ENCODE peak calls at places on chromosomes 11 and 22, in eight cellular contexts. One of them, this sample, is unnamed.
A peak's percentile ranks its signal among the peaks of the same experiment; 100 is the strongest.

GRCh38 chr11:65262381-65262680 is 569 bp downstream of the POLA2 start:
- DNase-seq in SK-N-SH: no peak
- DNase-seq in activated naive CD4-positive, alpha-beta T cell treated with anti-CD3 and anti-CD28 coated beads, Interleukin-2, amount 10 ng/mL, durations not matched to agents 7 days and 5 days: no peak
- DNase-seq in neural crest cell: no peak
- DNase-seq in GM03348: no peak
- DNase-seq in EH: peak; percentile 61
- DNase-seq in activated CD4-positive, alpha-beta T cell treated with anti-CD3 and anti-CD28 coated beads for 24 hours: no peak
- DNase-seq in ecto neural progenitor cell: no peak
- DNase-seq in this sample: no peak

GRCh38 chr22:31148953-31149627 is 8.8 kb upstream of the PLA2G3 start:
- DNase-seq in EH: peak; percentile 84
- DNase-seq in activated naive CD4-positive, alpha-beta T cell treated with anti-CD3 and anti-CD28 coated beads, Interleukin-2, amount 10 ng/mL, durations not matched to agents 7 days and 5 days: peak; percentile 55
- DNase-seq in activated CD4-positive, alpha-beta T cell treated with anti-CD3 and anti-CD28 coated beads for 24 hours: no peak
- DNase-seq in neural crest cell: peak; percentile 59
- DNase-seq in SK-N-SH: peak; percentile 88
- DNase-seq in ecto neural progenitor cell: peak; percentile 82
- DNase-seq in GM03348: peak; percentile 91
- DNase-seq in this sample: peak; percentile 39

GRCh38 chr11:92717240-92717639 is 252.2 kb upstream of the MTNR1B start:
- DNase-seq in EH: no peak
- DNase-seq in SK-N-SH: no peak
- DNase-seq in activated CD4-positive, alpha-beta T cell treated with anti-CD3 and anti-CD28 coated beads for 24 hours: no peak
- DNase-seq in activated naive CD4-positive, alpha-beta T cell treated with anti-CD3 and anti-CD28 coated beads, Interleukin-2, amount 10 ng/mL, durations not matched to agents 7 days and 5 days: no peak
- DNase-seq in GM03348: no peak
- DNase-seq in neural crest cell: no peak
- DNase-seq in ecto neural progenitor cell: no peak
- DNase-seq in this sample: no peak

GRCh38 chr22:31082606-31083376 is 1.7 kb downstream of the SMTN start:
- DNase-seq in activated CD4-positive, alpha-beta T cell treated with anti-CD3 and anti-CD28 coated beads for 24 hours: peak; percentile 45
- DNase-seq in GM03348: peak; percentile 88
- DNase-seq in SK-N-SH: peak; percentile 58
- DNase-seq in neural crest cell: no peak
- DNase-seq in activated naive CD4-positive, alpha-beta T cell treated with anti-CD3 and anti-CD28 coated beads, Interleukin-2, amount 10 ng/mL, durations not matched to agents 7 days and 5 days: peak; percentile 75
- DNase-seq in EH: peak; percentile 76
- DNase-seq in ecto neural progenitor cell: peak; percentile 71
- DNase-seq in this sample: peak; percentile 17

GRCh38 chr11:67665537-67666302 is 8.7 kb downstream of the ALDH3B2 start:
- DNase-seq in SK-N-SH: peak; percentile 48
- DNase-seq in ecto neural progenitor cell: no peak
- DNase-seq in GM03348: peak; percentile 8
- DNase-seq in activated CD4-positive, alpha-beta T cell treated with anti-CD3 and anti-CD28 coated beads for 24 hours: no peak
- DNase-seq in activated naive CD4-positive, alpha-beta T cell treated with anti-CD3 and anti-CD28 coated beads, Interleukin-2, amount 10 ng/mL, durations not matched to agents 7 days and 5 days: no peak
- DNase-seq in neural crest cell: no peak
- DNase-seq in EH: no peak
- DNase-seq in this sample: no peak

GRCh38 chr22:24305260-24305692 is 34.6 kb downstream of the SPECC1L start:
- DNase-seq in activated naive CD4-positive, alpha-beta T cell treated with anti-CD3 and anti-CD28 coated beads, Interleukin-2, amount 10 ng/mL, durations not matched to agents 7 days and 5 days: no peak
- DNase-seq in ecto neural progenitor cell: no peak
- DNase-seq in neural crest cell: no peak
- DNase-seq in SK-N-SH: no peak
- DNase-seq in GM03348: peak; percentile 33
- DNase-seq in activated CD4-positive, alpha-beta T cell treated with anti-CD3 and anti-CD28 coated beads for 24 hours: no peak
- DNase-seq in EH: peak; percentile 33
- DNase-seq in this sample: no peak

GRCh38 chr22:43919106-43919965 is 4.3 kb upstream of the PNPLA3 start:
- DNase-seq in activated naive CD4-positive, alpha-beta T cell treated with anti-CD3 and anti-CD28 coated beads, Interleukin-2, amount 10 ng/mL, durations not matched to agents 7 days and 5 days: no peak
- DNase-seq in activated CD4-positive, alpha-beta T cell treated with anti-CD3 and anti-CD28 coated beads for 24 hours: no peak
- DNase-seq in EH: peak; percentile 69
- DNase-seq in SK-N-SH: peak; percentile 12
- DNase-seq in ecto neural progenitor cell: no peak
- DNase-seq in GM03348: peak; percentile 64
- DNase-seq in neural crest cell: no peak
- DNase-seq in this sample: no peak

GRCh38 chr11:8242480-8243280 is 21.0 kb downstream of the LMO1 start:
- DNase-seq in ecto neural progenitor cell: no peak
- DNase-seq in EH: no peak
- DNase-seq in activated naive CD4-positive, alpha-beta T cell treated with anti-CD3 and anti-CD28 coated beads, Interleukin-2, amount 10 ng/mL, durations not matched to agents 7 days and 5 days: no peak
- DNase-seq in GM03348: no peak
- DNase-seq in activated CD4-positive, alpha-beta T cell treated with anti-CD3 and anti-CD28 coated beads for 24 hours: no peak
- DNase-seq in neural crest cell: no peak
- DNase-seq in SK-N-SH: peak; percentile 65
- DNase-seq in this sample: no peak

GRCh38 chr22:28728621-28729313 is 12.9 kb downstream of the CHEK2 start:
- DNase-seq in activated CD4-positive, alpha-beta T cell treated with anti-CD3 and anti-CD28 coated beads for 24 hours: no peak
- DNase-seq in GM03348: no peak
- DNase-seq in ecto neural progenitor cell: no peak
- DNase-seq in activated naive CD4-positive, alpha-beta T cell treated with anti-CD3 and anti-CD28 coated beads, Interleukin-2, amount 10 ng/mL, durations not matched to agents 7 days and 5 days: no peak
- DNase-seq in SK-N-SH: no peak
- DNase-seq in EH: no peak
- DNase-seq in neural crest cell: no peak
- DNase-seq in this sample: no peak

GRCh38 chr22:45179276-45180049 is 15.7 kb downstream of the NUP50 start:
- DNase-seq in neural crest cell: no peak
- DNase-seq in GM03348: no peak
- DNase-seq in ecto neural progenitor cell: no peak
- DNase-seq in SK-N-SH: no peak
- DNase-seq in activated naive CD4-positive, alpha-beta T cell treated with anti-CD3 and anti-CD28 coated beads, Interleukin-2, amount 10 ng/mL, durations not matched to agents 7 days and 5 days: peak; percentile 57
- DNase-seq in EH: no peak
- DNase-seq in activated CD4-positive, alpha-beta T cell treated with anti-CD3 and anti-CD28 coated beads for 24 hours: no peak
- DNase-seq in this sample: no peak

GRCh38 chr22:23882370-23882769 is 11.8 kb upstream of the MIF start:
- DNase-seq in GM03348: no peak
- DNase-seq in activated CD4-positive, alpha-beta T cell treated with anti-CD3 and anti-CD28 coated beads for 24 hours: no peak
- DNase-seq in neural crest cell: no peak
- DNase-seq in EH: no peak
- DNase-seq in activated naive CD4-positive, alpha-beta T cell treated with anti-CD3 and anti-CD28 coated beads, Interleukin-2, amount 10 ng/mL, durations not matched to agents 7 days and 5 days: no peak
- DNase-seq in SK-N-SH: no peak
- DNase-seq in ecto neural progenitor cell: no peak
- DNase-seq in this sample: no peak

GRCh38 chr22:23404689-23405365 is 175.3 kb downstream of the IGLL1 start:
- DNase-seq in activated naive CD4-positive, alpha-beta T cell treated with anti-CD3 and anti-CD28 coated beads, Interleukin-2, amount 10 ng/mL, durations not matched to agents 7 days and 5 days: peak; percentile 42
- DNase-seq in EH: peak; percentile 65
- DNase-seq in GM03348: no peak
- DNase-seq in neural crest cell: no peak
- DNase-seq in SK-N-SH: no peak
- DNase-seq in activated CD4-positive, alpha-beta T cell treated with anti-CD3 and anti-CD28 coated beads for 24 hours: no peak
- DNase-seq in ecto neural progenitor cell: peak; percentile 60
- DNase-seq in this sample: no peak

GRCh38 chr11:93407777-93408401 is 77.3 kb downstream of the DEUP1 start:
- DNase-seq in activated naive CD4-positive, alpha-beta T cell treated with anti-CD3 and anti-CD28 coated beads, Interleukin-2, amount 10 ng/mL, durations not matched to agents 7 days and 5 days: no peak
- DNase-seq in neural crest cell: no peak
- DNase-seq in activated CD4-positive, alpha-beta T cell treated with anti-CD3 and anti-CD28 coated beads for 24 hours: no peak
- DNase-seq in SK-N-SH: no peak
- DNase-seq in GM03348: no peak
- DNase-seq in EH: no peak
- DNase-seq in ecto neural progenitor cell: no peak
- DNase-seq in this sample: no peak

GRCh38 chr22:24207264-24208011 is 26.2 kb downstream of the SUSD2 start:
- DNase-seq in GM03348: no peak
- DNase-seq in ecto neural progenitor cell: no peak
- DNase-seq in activated CD4-positive, alpha-beta T cell treated with anti-CD3 and anti-CD28 coated beads for 24 hours: no peak
- DNase-seq in EH: peak; percentile 56
- DNase-seq in neural crest cell: no peak
- DNase-seq in activated naive CD4-positive, alpha-beta T cell treated with anti-CD3 and anti-CD28 coated beads, Interleukin-2, amount 10 ng/mL, durations not matched to agents 7 days and 5 days: no peak
- DNase-seq in SK-N-SH: no peak
- DNase-seq in this sample: no peak

GRCh38 chr11:31779268-31779879 is 31.7 kb downstream of the PAX6 start:
- DNase-seq in EH: peak; percentile 79
- DNase-seq in activated naive CD4-positive, alpha-beta T cell treated with anti-CD3 and anti-CD28 coated beads, Interleukin-2, amount 10 ng/mL, durations not matched to agents 7 days and 5 days: no peak
- DNase-seq in ecto neural progenitor cell: no peak
- DNase-seq in GM03348: peak; percentile 55
- DNase-seq in neural crest cell: no peak
- DNase-seq in activated CD4-positive, alpha-beta T cell treated with anti-CD3 and anti-CD28 coated beads for 24 hours: no peak
- DNase-seq in SK-N-SH: no peak
- DNase-seq in this sample: no peak

GRCh38 chr11:112174789-112175595 is at the start of gene BCO2:
- DNase-seq in GM03348: peak; percentile 72
- DNase-seq in neural crest cell: peak; percentile 66
- DNase-seq in EH: peak; percentile 82
- DNase-seq in ecto neural progenitor cell: peak; percentile 75
- DNase-seq in activated CD4-positive, alpha-beta T cell treated with anti-CD3 and anti-CD28 coated beads for 24 hours: no peak
- DNase-seq in SK-N-SH: peak; percentile 79
- DNase-seq in activated naive CD4-positive, alpha-beta T cell treated with anti-CD3 and anti-CD28 coated beads, Interleukin-2, amount 10 ng/mL, durations not matched to agents 7 days and 5 days: peak; percentile 59
- DNase-seq in this sample: peak; percentile 2

GRCh38 chr11:104665631-104666030 is 232.6 kb downstream of the CASP12 start:
- DNase-seq in activated naive CD4-positive, alpha-beta T cell treated with anti-CD3 and anti-CD28 coated beads, Interleukin-2, amount 10 ng/mL, durations not matched to agents 7 days and 5 days: no peak
- DNase-seq in EH: no peak
- DNase-seq in neural crest cell: no peak
- DNase-seq in SK-N-SH: no peak
- DNase-seq in ecto neural progenitor cell: no peak
- DNase-seq in activated CD4-positive, alpha-beta T cell treated with anti-CD3 and anti-CD28 coated beads for 24 hours: no peak
- DNase-seq in GM03348: no peak
- DNase-seq in this sample: no peak

GRCh38 chr11:8067929-8068575 is 13.0 kb upstream of the TUB start:
- DNase-seq in SK-N-SH: peak; percentile 74
- DNase-seq in neural crest cell: no peak
- DNase-seq in EH: no peak
- DNase-seq in activated naive CD4-positive, alpha-beta T cell treated with anti-CD3 and anti-CD28 coated beads, Interleukin-2, amount 10 ng/mL, durations not matched to agents 7 days and 5 days: no peak
- DNase-seq in activated CD4-positive, alpha-beta T cell treated with anti-CD3 and anti-CD28 coated beads for 24 hours: no peak
- DNase-seq in GM03348: no peak
- DNase-seq in ecto neural progenitor cell: no peak
- DNase-seq in this sample: no peak

GRCh38 chr22:44859641-44860040 is 107.3 kb downstream of the ARHGAP8 start:
- DNase-seq in activated naive CD4-positive, alpha-beta T cell treated with anti-CD3 and anti-CD28 coated beads, Interleukin-2, amount 10 ng/mL, durations not matched to agents 7 days and 5 days: no peak
- DNase-seq in GM03348: no peak
- DNase-seq in SK-N-SH: no peak
- DNase-seq in EH: no peak
- DNase-seq in activated CD4-positive, alpha-beta T cell treated with anti-CD3 and anti-CD28 coated beads for 24 hours: no peak
- DNase-seq in neural crest cell: no peak
- DNase-seq in ecto neural progenitor cell: no peak
- DNase-seq in this sample: no peak

GRCh38 chr22:16845881-16846280 is 20.7 kb upstream of the XKR3 start:
- DNase-seq in activated CD4-positive, alpha-beta T cell treated with anti-CD3 and anti-CD28 coated beads for 24 hours: no peak
- DNase-seq in EH: no peak
- DNase-seq in activated naive CD4-positive, alpha-beta T cell treated with anti-CD3 and anti-CD28 coated beads, Interleukin-2, amount 10 ng/mL, durations not matched to agents 7 days and 5 days: no peak
- DNase-seq in GM03348: no peak
- DNase-seq in SK-N-SH: no peak
- DNase-seq in neural crest cell: no peak
- DNase-seq in ecto neural progenitor cell: no peak
- DNase-seq in this sample: no peak

GRCh38 chr22:41285820-41286638 is at the start of gene RANGAP1:
- DNase-seq in ecto neural progenitor cell: peak; percentile 99
- DNase-seq in SK-N-SH: peak; percentile 89
- DNase-seq in neural crest cell: peak; percentile 95
- DNase-seq in GM03348: peak; percentile 97
- DNase-seq in activated CD4-positive, alpha-beta T cell treated with anti-CD3 and anti-CD28 coated beads for 24 hours: peak; percentile 96
- DNase-seq in activated naive CD4-positive, alpha-beta T cell treated with anti-CD3 and anti-CD28 coated beads, Interleukin-2, amount 10 ng/mL, durations not matched to agents 7 days and 5 days: peak; percentile 99
- DNase-seq in EH: peak; percentile 98
- DNase-seq in this sample: peak; percentile 97

GRCh38 chr22:37267661-37268413 is 14.5 kb upstream of the CYTH4 start:
- DNase-seq in EH: no peak
- DNase-seq in activated CD4-positive, alpha-beta T cell treated with anti-CD3 and anti-CD28 coated beads for 24 hours: no peak
- DNase-seq in activated naive CD4-positive, alpha-beta T cell treated with anti-CD3 and anti-CD28 coated beads, Interleukin-2, amount 10 ng/mL, durations not matched to agents 7 days and 5 days: no peak
- DNase-seq in neural crest cell: no peak
- DNase-seq in ecto neural progenitor cell: no peak
- DNase-seq in SK-N-SH: no peak
- DNase-seq in GM03348: no peak
- DNase-seq in this sample: no peak

GRCh38 chr11:100383357-100383865 is 303.7 kb upstream of the ARHGAP42 start:
- DNase-seq in activated naive CD4-positive, alpha-beta T cell treated with anti-CD3 and anti-CD28 coated beads, Interleukin-2, amount 10 ng/mL, durations not matched to agents 7 days and 5 days: no peak
- DNase-seq in SK-N-SH: no peak
- DNase-seq in ecto neural progenitor cell: no peak
- DNase-seq in EH: peak; percentile 15
- DNase-seq in GM03348: no peak
- DNase-seq in neural crest cell: no peak
- DNase-seq in activated CD4-positive, alpha-beta T cell treated with anti-CD3 and anti-CD28 coated beads for 24 hours: no peak
- DNase-seq in this sample: no peak

GRCh38 chr11:86134580-86135318 is 65.9 kb upstream of the PICALM start:
- DNase-seq in activated naive CD4-positive, alpha-beta T cell treated with anti-CD3 and anti-CD28 coated beads, Interleukin-2, amount 10 ng/mL, durations not matched to agents 7 days and 5 days: no peak
- DNase-seq in neural crest cell: no peak
- DNase-seq in GM03348: no peak
- DNase-seq in EH: peak; percentile 46
- DNase-seq in activated CD4-positive, alpha-beta T cell treated with anti-CD3 and anti-CD28 coated beads for 24 hours: no peak
- DNase-seq in ecto neural progenitor cell: no peak
- DNase-seq in SK-N-SH: no peak
- DNase-seq in this sample: no peak

GRCh38 chr11:91717169-91717568 is 507.4 kb upstream of the FAT3 start:
- DNase-seq in neural crest cell: no peak
- DNase-seq in EH: no peak
- DNase-seq in GM03348: no peak
- DNase-seq in activated CD4-positive, alpha-beta T cell treated with anti-CD3 and anti-CD28 coated beads for 24 hours: no peak
- DNase-seq in SK-N-SH: no peak
- DNase-seq in ecto neural progenitor cell: no peak
- DNase-seq in activated naive CD4-positive, alpha-beta T cell treated with anti-CD3 and anti-CD28 coated beads, Interleukin-2, amount 10 ng/mL, durations not matched to agents 7 days and 5 days: no peak
- DNase-seq in this sample: no peak

This sample was measured in NCI-H1930.